ENCODE peak calls at places on chromosomes 16 and 17, in four cellular contexts. B is colonic mucosa, J is GM03348, W is GM13976. I is an unnamed sample.
A peak's percentile ranks its signal among the peaks of the same experiment; 100 is the strongest.

GRCh38 chr16:12319464-12320030 is 343.0 kb downstream of the SNX29 start:
- DNase-seq in B (no peak), J (no peak), W (no peak), I (no peak)

GRCh38 chr17:38403491-38403890 is 24.8 kb upstream of the ARHGAP23 start:
- DNase-seq in B (no peak), J (peak; percentile 39), W (no peak), I (no peak)

GRCh38 chr17:76867578-76868175 is 527 bp upstream of the MGAT5B start:
- DNase-seq in B (no peak), J (peak; percentile 42), W (no peak), I (peak; percentile 58)

GRCh38 chr17:51612692-51613091 is 352.3 kb downstream of the UTP18 start:
- DNase-seq in B (no peak), J (no peak), W (peak; percentile 6), I (no peak)

GRCh38 chr17:74877592-74878543 is 5.1 kb upstream of the FDXR start:
- DNase-seq in B (peak; percentile 85), J (no peak), W (no peak), I (peak; percentile 57)

GRCh38 chr16:50848755-50849514 is 107.0 kb downstream of the CYLD start:
- DNase-seq in B (no peak), J (no peak), W (no peak), I (no peak)

GRCh38 chr17:57164814-57165213 is 79.8 kb downstream of the AKAP1 start:
- DNase-seq in B (no peak), J (no peak), W (no peak), I (no peak)

GRCh38 chr17:61250335-61250890 is 149.2 kb upstream of the TBX2 start:
- DNase-seq in B (no peak), J (peak; percentile 24), W (no peak), I (peak; percentile 34)

GRCh38 chr17:78248051-78248914 is 16.9 kb downstream of the TMEM235 start:
- DNase-seq in B (no peak), J (no peak), W (no peak), I (no peak)

GRCh38 chr17:82200743-82201497 is 11.7 kb downstream of the CCDC57 start:
- DNase-seq in B (no peak), J (no peak), W (no peak), I (no peak)

GRCh38 chr16:27097671-27098275 is 31.0 kb downstream of the C16orf82 start:
- DNase-seq in B (no peak), J (no peak), W (no peak), I (no peak)

GRCh38 chr17:78427140-78427539 is 48.7 kb downstream of the PGS1 start:
- DNase-seq in B (no peak), J (no peak), W (no peak), I (no peak)

GRCh38 chr17:72833113-72833512 is 259.4 kb downstream of the SLC39A11 start:
- DNase-seq in B (no peak), J (no peak), W (no peak), I (no peak)

GRCh38 chr17:18179804-18180203 is 3.8 kb upstream of the ALKBH5 start:
- DNase-seq in B (no peak), J (no peak), W (no peak), I (no peak)

GRCh38 chr17:8965394-8966168 is at the start of gene PIK3R5:
- DNase-seq in B (peak; percentile 78), J (no peak), W (peak; percentile 95), I (peak; percentile 78)

GRCh38 chr16:54287758-54288591 is 1.4 kb upstream of the IRX3 start:
- DNase-seq in B (no peak), J (no peak), W (peak; percentile 33), I (no peak)

GRCh38 chr16:60295451-60295850 is 1561.3 kb upstream of the GOT2 start:
- DNase-seq in B (no peak), J (no peak), W (no peak), I (no peak)

GRCh38 chr17:59154721-59155438 is at the start of gene SKA2:
- DNase-seq in B (peak; percentile 84), J (peak; percentile 94), W (peak; percentile 89), I (no peak)

GRCh38 chr16:86896976-86897375 is 318.6 kb downstream of the FOXL1 start:
- DNase-seq in B (no peak), J (no peak), W (no peak), I (no peak)

GRCh38 chr16:67269766-67270165 is 9.6 kb upstream of the PLEKHG4 start:
- DNase-seq in B (no peak), J (no peak), W (no peak), I (no peak)

GRCh38 chr17:49315974-49316570 is 46.0 kb downstream of the ZNF652 start:
- DNase-seq in B (no peak), J (peak; percentile 10), W (no peak), I (no peak)

GRCh38 chr17:74917430-74917829 is 5.6 kb downstream of the USH1G start:
- DNase-seq in B (no peak), J (no peak), W (no peak), I (no peak)

GRCh38 chr17:9512323-9513168 is 63.1 kb downstream of the STX8 start:
- DNase-seq in B (no peak), J (no peak), W (no peak), I (no peak)

GRCh38 chr17:50048988-50049387 is 6.9 kb upstream of the ITGA3 start:
- DNase-seq in B (no peak), J (no peak), W (no peak), I (no peak)

GRCh38 chr17:32486701-32487459 is at the start of gene CDK5R1:
- DNase-seq in B (peak; percentile 62), J (peak; percentile 93), W (peak; percentile 88), I (peak; percentile 91)

GRCh38 chr17:82278786-82279379 is 5.4 kb upstream of the CSNK1D start:
- DNase-seq in B (no peak), J (no peak), W (no peak), I (no peak)

GRCh38 chr17:83109793-83110645 is 30.6 kb downstream of the METRNL start:
- DNase-seq in B (peak; percentile 82), J (peak; percentile 95), W (no peak), I (peak; percentile 91)

GRCh38 chr17:16013943-16014407 is 14.4 kb downstream of the TTC19 start:
- DNase-seq in B (no peak), J (peak; percentile 51), W (no peak), I (peak; percentile 57)

GRCh38 chr16:2386990-2387389 is 42.3 kb upstream of the CCNF start:
- DNase-seq in B (no peak), J (no peak), W (no peak), I (no peak)

GRCh38 chr16:30535777-30536190 is 1.1 kb upstream of the ZNF747 start:
- DNase-seq in B (peak; percentile 78), J (peak; percentile 84), W (peak; percentile 86), I (peak; percentile 87)

GRCh38 chr16:70788668-70789161 is 12.2 kb downstream of the VAC14 start:
- DNase-seq in B (no peak), J (no peak), W (no peak), I (no peak)

I was measured in hepatocyte.